ENCODE peak calls at places on chromosomes 16 and 17, in six cellular contexts. K is SK-N-SH, J is K562, S is HCT116, O is HepG2, E is GM12878. I is an unnamed sample. For H4K20me1, the result is how much of the 10 kb centered on the place peaks cover.

GRCh38 chr16:48629016-48629415 is 19.0 kb upstream of the N4BP1 start:
- DNase-seq in K (no peak), J (no peak), S (no peak), O (no peak), E (no peak), I (no peak)

GRCh38 chr17:55409030-55409800 is 12.4 kb downstream of the MMD start:
- DNase-seq in K (no peak), J (no peak), S (no peak), O (no peak), E (no peak), I (no peak)

GRCh38 chr17:55463600-55463999 is 42.0 kb upstream of the MMD start:
- DNase-seq in K (no peak), J (no peak), S (no peak), O (no peak), E (peak), I (no peak)

GRCh38 chr17:30021708-30022317 is 80.4 kb downstream of the EFCAB5 start:
- DNase-seq in K (peak), J (peak), S (peak), O (peak), E (no peak), I (peak)

GRCh38 chr17:18141210-18141803 is 32.8 kb downstream of the MYO15A start:
- DNase-seq in K (peak), J (peak), S (no peak), O (peak), E (no peak), I (peak)

GRCh38 chr17:65278050-65278819 is 141.1 kb downstream of the RGS9 start:
- DNase-seq in K (peak), J (peak), S (peak), O (peak), E (no peak), I (peak)

GRCh38 chr17:17181666-17182600 is 24.2 kb downstream of the PLD6 start:
- DNase-seq in K (no peak), J (no peak), S (no peak), O (no peak), E (peak), I (no peak)

GRCh38 chr16:72013389-72013788 is 4.8 kb downstream of the DHODH start:
- DNase-seq in K (no peak), J (peak), S (no peak), O (no peak), E (no peak), I (no peak)

GRCh38 chr17:57601328-57601727 is 143.8 kb downstream of the CCDC182 start:
- DNase-seq in K (no peak), J (no peak), S (no peak), O (no peak), E (no peak), I (no peak)

GRCh38 chr16:14487579-14487978 is 142.5 kb downstream of the PARN start:
- DNase-seq in K (peak), J (peak), S (no peak), O (no peak), E (no peak), I (no peak)

GRCh38 chr17:8156174-8156992 is 4.2 kb upstream of the PER1 start:
- DNase-seq in K (peak), J (peak), S (peak), O (peak), E (peak), I (peak)

GRCh38 chr17:8153550-8153956 is 1.3 kb upstream of the PER1 start:
- DNase-seq in K (no peak), J (peak), S (no peak), O (peak), E (no peak), I (peak)

GRCh38 chr17:8154608-8155152 is 2.5 kb upstream of the PER1 start:
- DNase-seq in K (no peak), J (no peak), S (no peak), O (no peak), E (no peak), I (no peak)

GRCh38 chr17:8153957-8154607 is 1.9 kb upstream of the PER1 start:
- DNase-seq in K (peak), J (peak), S (peak), O (peak), E (no peak), I (peak)

DNA sequence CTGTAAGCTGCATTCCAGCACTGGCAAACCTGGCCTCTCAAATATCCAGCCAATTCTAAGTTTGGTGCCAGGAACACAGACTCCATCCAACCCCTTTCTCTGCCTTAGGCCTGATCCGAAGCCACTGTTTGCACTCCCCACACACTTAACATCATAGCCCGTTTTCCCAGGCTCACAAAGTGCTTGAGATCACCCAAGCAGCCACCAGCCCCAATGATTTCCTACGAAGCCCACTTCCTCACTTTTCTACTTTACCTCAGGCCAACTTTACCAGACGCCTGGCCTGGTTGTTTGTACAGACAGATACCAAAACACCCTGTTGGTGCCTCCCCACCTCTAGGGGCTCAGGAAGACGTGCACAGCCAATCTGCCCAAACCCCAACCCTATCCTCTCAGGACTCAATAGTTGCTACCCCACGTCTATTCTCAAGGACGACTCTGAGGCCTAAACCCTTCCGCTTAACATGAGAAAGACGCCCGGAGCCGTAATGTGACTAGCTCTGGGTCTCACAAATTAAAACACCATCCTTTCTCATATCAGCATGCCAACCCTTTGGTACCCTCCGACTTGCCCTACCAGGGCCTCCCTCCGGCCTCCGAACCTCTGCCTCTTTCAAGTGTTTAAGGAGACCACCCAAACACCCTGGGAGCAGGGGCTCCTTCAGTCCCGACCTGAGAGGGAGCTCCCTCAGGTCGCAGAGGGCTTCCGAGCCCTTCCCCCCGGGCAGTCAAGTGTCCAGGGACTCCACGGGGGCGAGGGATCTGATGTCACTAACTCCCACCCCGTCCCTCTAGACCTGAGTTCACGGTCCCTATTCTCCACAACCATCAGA is 3.4 kb upstream of the PER1 start:
- DNase-seq in K (no peak), J (no peak), S (no peak), O (no peak), E (no peak), I (peak)
- H2AFZ ChIP-seq in K (no peak), J (peak), S (no peak), O (no peak), E (peak), I (no peak)

GRCh38 chr17:82789806-82790205 is 37.9 kb downstream of the TBCD start:
- DNase-seq in K (no peak), J (no peak), S (no peak), O (no peak), E (no peak), I (no peak)
- TF ChIP-seq REST in K (no peak), J (no peak), S (no peak), O (no peak), E (no peak), I (no peak)

GRCh38 chr16:81785138-81785924 is 6.2 kb downstream of the PLCG2 start:
- DNase-seq in K (no peak), J (no peak), S (no peak), O (no peak), E (no peak), I (no peak)
- H4K20me1 ChIP-seq in K (under half), J (under half), S (under half), O (under half), E (under half), I (under half)

GRCh38 chr17:19773534-19773933 is 25.4 kb upstream of the ALDH3A1 start:
- DNase-seq in K (no peak), J (no peak), S (no peak), O (no peak), E (no peak), I (no peak)

GRCh38 chr17:19770985-19771710 is 23.1 kb upstream of the ALDH3A1 start:
- DNase-seq in K (no peak), J (no peak), S (no peak), O (no peak), E (no peak), I (no peak)

GRCh38 chr17:19771971-19772630 is 24.0 kb upstream of the ALDH3A1 start:
- DNase-seq in K (no peak), J (no peak), S (no peak), O (no peak), E (no peak), I (no peak)

GRCh38 chr17:19768046-19768782 is 20.1 kb upstream of the ALDH3A1 start:
- DNase-seq in K (no peak), J (no peak), S (no peak), O (no peak), E (no peak), I (no peak)

GRCh38 chr17:19769946-19770652 is 22.0 kb upstream of the ALDH3A1 start:
- DNase-seq in K (no peak), J (no peak), S (no peak), O (no peak), E (no peak), I (no peak)
- H2AFZ ChIP-seq in K (peak), J (no peak), S (no peak), O (no peak), E (no peak), I (no peak)